ENCODE peak calls at places on chromosome 2, in five cellular contexts. V, K, X, S and U are unnamed samples. For H3K4me1, the result is how much of the 10 kb centered on the place peaks cover.

GRCh38 chr2:190722825-190723224 is 73.9 kb downstream of the NAB1 start:
- DNase-seq in X (no peak), S (no peak), V (no peak), K (no peak), U (no peak)

GRCh38 chr2:136323935-136324334 is 206.0 kb upstream of the CXCR4 start:
- DNase-seq in S (no peak), X (no peak), V (no peak), K (no peak), U (no peak)

GRCh38 chr2:50751255-50752069 is 280.5 kb downstream of the NRXN1 start:
- DNase-seq in X (no peak), S (no peak), K (peak), V (no peak), U (no peak)

GRCh38 chr2:240434728-240435456 is 571 bp upstream of the GPC1 start:
- DNase-seq in S (peak), V (peak), K (peak), X (peak), U (peak)

GRCh38 chr2:105646423-105647076 is 98.2 kb upstream of the NCK2 start:
- DNase-seq in S (no peak), V (no peak), K (no peak), X (no peak), U (no peak)

GRCh38 chr2:16096962-16097361 is 156.6 kb downstream of the MYCN start:
- DNase-seq in S (no peak), X (no peak), K (no peak), V (no peak), U (no peak)

GRCh38 chr2:164065038-164065437 is 329.2 kb upstream of the FIGN start:
- DNase-seq in X (no peak), V (no peak), K (no peak), S (no peak), U (no peak)

GRCh38 chr2:169961911-169962310 is 134.7 kb downstream of the UBR3 start:
- DNase-seq in K (peak), S (no peak), X (no peak), V (no peak), U (peak)

GRCh38 chr2:176976766-176977165 is 235.8 kb upstream of the HNRNPA3 start:
- DNase-seq in K (no peak), V (no peak), X (no peak), S (no peak), U (no peak)

GRCh38 chr2:222809582-222809981 is 51.3 kb upstream of the ACSL3 start:
- DNase-seq in V (no peak), S (no peak), K (no peak), X (no peak), U (no peak)

GRCh38 chr2:168220971-168221819 is 26.2 kb downstream of the STK39 start:
- DNase-seq in K (peak), S (no peak), V (no peak), X (no peak), U (no peak)

GRCh38 chr2:214934006-214934405 is 124.5 kb upstream of the BARD1 start:
- DNase-seq in V (no peak), K (no peak), S (no peak), X (no peak), U (no peak)

GRCh38 chr2:102488063-102488462 is 15.0 kb downstream of the SLC9A4 start:
- DNase-seq in K (peak), S (no peak), X (no peak), V (no peak), U (no peak)

GRCh38 chr2:183037660-183038340 is 457 bp downstream of the NCKAP1 start:
- DNase-seq in S (no peak), V (peak), K (no peak), X (no peak), U (no peak)

GRCh38 chr2:183037281-183037659 is 987 bp downstream of the NCKAP1 start:
- DNase-seq in K (peak), V (no peak), S (no peak), X (no peak), U (peak)

GRCh38 chr2:183034806-183035205 is 3.5 kb downstream of the NCKAP1 start:
- DNase-seq in V (peak), S (no peak), X (no peak), K (peak), U (peak)

GRCh38 chr2:183035298-183035953 is 2.8 kb downstream of the NCKAP1 start:
- DNase-seq in V (no peak), K (peak), S (no peak), X (no peak), U (no peak)

DNA sequence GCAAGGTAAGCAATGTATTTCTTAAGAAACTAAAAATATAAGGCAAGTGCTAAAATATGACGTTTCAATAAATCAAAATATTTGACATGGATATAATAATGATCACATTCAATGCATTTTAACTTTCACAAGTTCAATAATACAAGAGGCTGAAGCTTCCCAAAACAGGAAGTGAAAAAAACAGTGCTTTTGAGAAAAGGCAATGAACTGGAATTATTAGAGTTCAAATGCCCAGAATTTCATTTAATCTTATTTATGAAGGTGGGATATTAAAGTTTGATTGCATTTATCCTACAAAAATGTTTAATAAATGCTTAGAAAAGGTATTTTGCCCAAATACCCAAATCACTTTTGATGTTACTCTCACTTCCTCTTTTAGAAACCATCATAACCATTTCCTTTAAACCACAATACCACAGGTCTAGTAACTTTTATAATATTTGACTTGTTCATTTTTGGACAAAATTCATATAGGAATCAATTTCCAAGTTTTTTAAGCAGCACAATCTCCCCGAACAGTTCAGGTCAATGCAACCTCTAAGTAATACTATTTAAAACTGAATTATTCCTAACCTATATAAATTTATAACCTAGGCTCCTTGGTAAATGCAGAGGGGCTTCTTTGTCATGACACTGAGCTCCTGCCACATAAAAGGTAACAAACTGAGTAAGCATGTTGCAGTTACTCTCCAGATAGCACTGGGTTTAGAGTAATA is 2.1 kb downstream of the NCKAP1 start:
- DNase-seq in S (no peak), X (no peak), K (no peak), V (no peak), U (no peak)
- H3K4me1 ChIP-seq in S (under half), X (half or more), K (under half), V (under half), U (under half)

DNA sequence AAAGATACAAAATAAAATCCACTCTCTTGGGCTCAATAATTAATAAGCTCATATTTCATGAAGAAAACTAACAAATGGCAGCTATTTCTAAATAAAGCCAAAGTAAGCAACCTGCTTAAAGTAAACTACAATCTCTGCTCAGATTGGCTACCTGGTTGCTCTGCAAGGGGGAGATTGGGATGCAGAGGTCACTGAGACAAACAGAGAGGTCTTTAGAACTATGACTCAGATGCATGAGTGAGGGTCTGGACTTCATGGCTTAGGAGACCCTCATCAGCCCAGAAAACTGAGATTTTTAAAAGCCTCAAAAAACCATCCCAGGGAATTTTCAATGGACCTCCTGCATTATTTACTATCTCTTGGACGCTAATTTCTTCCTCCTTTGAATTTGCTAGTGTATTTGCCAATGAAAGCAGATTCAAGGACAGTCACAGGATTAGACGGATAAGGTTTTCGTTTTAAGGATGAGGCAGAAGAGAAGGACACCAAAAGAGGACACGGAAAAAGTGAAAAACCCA is 17.4 kb downstream of the CYTIP start:
- DNase-seq in V (no peak), K (no peak), S (no peak), X (no peak), U (no peak)
- H3K27ac ChIP-seq in V (no peak), K (no peak), S (no peak), X (no peak), U (no peak)

GRCh38 chr2:2808551-2809058 is 477.5 kb upstream of the MYT1L start:
- DNase-seq in K (no peak), V (no peak), X (no peak), S (no peak), U (no peak)
- H3K4me1 ChIP-seq in K (under half), V (under half), X (under half), S (under half), U (under half)

DNA sequence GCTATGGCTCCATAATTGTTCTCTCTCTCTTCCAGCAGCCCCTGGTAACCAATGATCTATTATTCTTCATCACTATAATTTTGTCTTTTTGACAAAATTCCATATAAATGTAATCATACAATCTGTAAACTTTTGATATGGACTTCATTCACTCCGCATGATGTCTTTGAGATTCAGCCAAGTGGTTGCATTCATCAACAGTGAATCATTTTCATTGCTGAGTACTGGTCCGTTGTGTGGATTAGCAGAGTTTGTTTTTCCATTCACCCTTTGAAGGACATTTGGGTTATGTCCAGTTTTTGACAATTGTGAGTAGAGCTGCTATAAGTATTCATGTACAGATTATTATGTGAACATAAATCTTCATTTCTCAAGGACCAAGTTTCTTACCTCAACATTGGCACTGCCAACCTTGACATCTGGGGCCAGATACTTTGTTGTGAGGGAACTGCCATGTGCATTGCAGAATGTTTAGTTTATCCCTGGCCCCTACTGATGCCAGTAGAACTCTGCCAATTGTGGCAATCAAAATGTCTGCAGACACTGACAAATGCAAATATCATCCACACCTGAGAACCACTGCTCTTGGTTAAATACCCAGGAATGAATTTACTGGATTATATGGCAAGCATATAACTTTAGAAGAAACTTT is 48.4 kb upstream of the BCL2L11 start:
- DNase-seq in S (no peak), V (no peak), K (peak), X (no peak), U (no peak)
- H3K27ac ChIP-seq in S (no peak), V (no peak), K (no peak), X (peak), U (no peak)

DNA sequence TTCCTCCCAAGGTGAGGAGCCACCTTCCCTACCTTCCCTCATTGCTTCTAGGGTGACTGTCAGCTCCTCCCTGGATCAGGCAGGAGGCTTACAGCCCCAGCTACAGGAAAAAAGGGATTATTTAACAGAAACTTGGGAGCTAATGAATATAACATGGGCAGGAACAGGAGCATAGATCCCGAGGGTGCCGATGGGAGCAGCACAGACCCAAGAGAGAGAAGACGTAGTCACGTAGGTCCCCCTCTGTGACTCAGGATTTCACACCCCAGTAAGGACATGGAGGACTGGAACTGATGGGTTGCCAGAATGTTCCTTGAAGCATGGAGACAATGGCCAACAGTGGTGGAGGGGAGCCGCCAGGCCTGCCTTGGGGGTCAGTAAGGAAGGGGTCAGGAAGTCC is 10.3 kb upstream of the HDAC4 start:
- DNase-seq in V (no peak), S (no peak), X (no peak), K (no peak), U (no peak)
- H3K4me1 ChIP-seq in V (under half), S (under half), X (under half), K (under half), U (under half)

DNA sequence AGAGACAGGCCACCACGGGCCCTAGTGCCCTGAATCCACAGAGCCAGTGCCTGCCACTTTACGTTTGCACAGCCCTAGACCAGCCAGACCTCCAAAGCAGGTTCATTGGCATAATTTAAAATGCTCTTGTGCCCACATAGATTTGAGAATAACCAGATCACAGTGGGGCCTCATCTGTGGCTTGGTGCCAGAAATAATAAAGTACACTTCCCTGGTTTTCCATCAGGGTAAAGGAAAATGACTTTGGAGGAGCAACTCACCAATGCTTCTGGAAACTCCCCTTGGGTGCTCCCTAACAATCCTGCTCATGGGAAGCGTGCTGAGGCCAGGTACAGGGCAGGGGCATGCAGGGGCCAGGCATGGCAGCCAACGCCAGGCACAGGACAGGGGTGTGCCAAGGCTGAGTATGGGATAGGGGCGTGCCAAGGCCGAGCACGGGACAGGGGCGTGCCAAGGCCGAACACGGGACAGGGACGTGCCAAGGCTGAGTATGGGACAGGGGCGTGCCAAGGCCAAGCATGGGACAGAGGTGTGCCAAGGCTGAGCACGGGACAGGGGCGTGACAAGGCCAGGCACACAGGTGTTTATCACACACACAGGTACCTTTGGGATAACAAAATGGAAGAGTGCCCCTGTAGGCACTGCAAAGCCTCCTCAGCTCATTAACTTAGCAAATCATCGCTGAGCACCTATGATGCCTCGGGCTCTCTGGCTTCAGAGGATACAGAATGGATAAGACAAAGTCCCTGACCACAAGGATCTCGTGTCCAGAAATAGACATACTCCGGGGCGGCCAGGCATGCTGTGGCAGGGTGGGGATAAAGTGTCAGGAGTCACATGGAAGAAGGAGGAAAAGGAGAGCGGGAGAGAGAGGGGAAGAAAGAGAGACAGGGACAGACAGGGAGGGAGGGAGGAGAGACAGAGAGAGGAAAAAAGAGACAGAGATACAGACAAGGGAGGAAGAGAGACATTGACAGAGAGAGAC is 334.7 kb downstream of the EIPR1 start:
- DNase-seq in K (no peak), S (no peak), V (no peak), X (no peak), U (peak)
- H3K27ac ChIP-seq in K (no peak), S (no peak), V (no peak), X (no peak), U (no peak)

GRCh38 chr2:45710468-45710867 is 59.0 kb downstream of the PRKCE start:
- DNase-seq in V (no peak), S (no peak), K (no peak), X (no peak), U (no peak)
- H3K4me1 ChIP-seq in V (under half), S (under half), K (under half), X (under half), U (under half)

GRCh38 chr2:48210189-48210588 is 303.9 kb upstream of the FBXO11 start:
- DNase-seq in S (no peak), X (no peak), V (no peak), K (no peak), U (no peak)

GRCh38 chr2:48209214-48209885 is 303.1 kb upstream of the FBXO11 start:
- DNase-seq in K (peak), V (no peak), S (no peak), X (no peak), U (no peak)

GRCh38 chr2:48218169-48218568 is 311.8 kb upstream of the STON1 start:
- DNase-seq in S (no peak), V (no peak), X (no peak), K (peak), U (no peak)

GRCh38 chr2:48219234-48219554 is 310.8 kb upstream of the STON1 start:
- DNase-seq in X (no peak), S (no peak), V (no peak), K (no peak), U (no peak)

DNA sequence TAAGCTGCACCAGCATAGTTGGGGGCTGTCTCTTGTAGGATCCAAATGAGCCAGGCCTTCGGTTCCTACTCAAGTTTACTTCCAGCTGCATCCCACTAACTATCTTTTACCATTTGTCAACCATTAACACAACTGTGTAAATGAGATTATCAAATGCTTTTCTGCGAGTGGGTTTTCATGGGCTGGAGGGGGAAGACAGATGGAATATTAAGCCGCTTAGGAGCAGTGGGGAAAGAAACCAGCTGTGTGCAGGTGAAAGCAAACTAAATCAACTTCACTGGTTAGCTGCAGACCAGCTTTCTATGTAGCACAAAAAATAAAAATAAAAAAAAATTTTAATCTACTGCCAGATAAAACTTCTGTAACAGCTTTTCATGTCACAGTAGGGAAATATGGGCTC is 307.3 kb upstream of the FBXO11 start:
- DNase-seq in V (no peak), K (no peak), X (no peak), S (no peak), U (no peak)
- H3K27ac ChIP-seq in V (no peak), K (no peak), X (no peak), S (no peak), U (no peak)

DNA sequence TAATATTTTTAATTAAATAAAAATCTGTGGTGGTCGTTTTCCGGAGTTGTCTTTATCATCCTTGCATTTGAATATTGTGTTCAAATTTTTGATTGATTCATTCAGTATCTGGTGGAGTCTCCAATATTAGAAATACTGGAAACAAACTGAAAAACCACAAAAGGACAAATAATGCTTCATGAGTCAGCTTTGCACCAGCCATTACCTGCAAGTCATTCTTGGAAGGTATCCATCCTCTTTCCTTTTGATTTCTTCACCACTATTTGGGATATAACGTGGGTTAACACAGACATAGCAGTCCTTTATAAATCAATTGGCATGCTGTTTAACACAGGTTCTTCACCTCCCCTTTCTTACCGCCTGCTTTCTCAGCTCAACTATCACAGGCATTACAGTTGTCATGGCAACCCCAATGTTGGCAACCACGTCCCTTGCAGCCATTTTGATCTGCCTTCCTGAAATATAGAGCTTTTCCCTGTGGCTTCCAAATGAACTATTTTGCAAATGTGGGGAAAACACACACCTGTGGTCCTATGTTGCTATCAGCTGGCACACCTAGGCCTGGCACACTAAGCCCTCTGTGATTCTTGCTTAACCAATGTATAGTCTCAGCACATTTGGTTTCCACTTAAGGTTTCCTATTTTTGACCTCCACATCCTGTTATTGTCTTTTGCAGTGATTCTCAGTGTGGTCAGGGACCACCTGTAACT is 6.5 kb downstream of the CTLA4 start:
- DNase-seq in X (no peak), K (no peak), S (no peak), V (peak), U (no peak)
- H3K4me1 ChIP-seq in X (under half), K (under half), S (under half), V (under half), U (under half)

GRCh38 chr2:38610851-38611801 is 8.4 kb upstream of the HNRNPLL start:
- DNase-seq in K (peak), X (no peak), V (no peak), S (no peak), U (no peak)
- H3K27ac ChIP-seq in K (no peak), X (no peak), V (no peak), S (no peak), U (no peak)